ENCODE peak calls at places on chromosomes 4 and X, in five cellular contexts. D is nephron progenitor cell, M is T-helper 22 cell, A is brain microvascular endothelial cell, J is NCI-H524. Q is an unnamed sample.
A peak's percentile ranks its signal among the peaks of the same experiment; 100 is the strongest.

GRCh38 chrX:102627640-102628039 is 23.6 kb upstream of the GPRASP1 start:
- DNase-seq in D (no peak), J (no peak), A (no peak), M (no peak), Q (no peak)

GRCh38 chr4:74623041-74623440 is 171.3 kb downstream of the BTC start:
- DNase-seq in D (peak; percentile 2), M (no peak), J (peak; percentile 31), A (peak; percentile 64), Q (peak; percentile 8)

GRCh38 chrX:23981711-23982110 is 45.3 kb downstream of the KLHL15 start:
- DNase-seq in D (no peak), J (no peak), M (no peak), A (no peak), Q (no peak)

GRCh38 chrX:13427441-13428054 is 107.7 kb upstream of the ATXN3L start:
- DNase-seq in D (no peak), J (no peak), A (peak; percentile 24), M (no peak), Q (no peak)

GRCh38 chr4:2396781-2397368 is 21.6 kb downstream of the ZFYVE28 start:
- DNase-seq in D (no peak), A (no peak), J (no peak), M (no peak), Q (no peak)

GRCh38 chr4:41939016-41939623 is 3.9 kb downstream of the TMEM33 start:
- DNase-seq in M (no peak), D (no peak), J (no peak), A (no peak), Q (no peak)

GRCh38 chrX:109270580-109271484 is 211.1 kb downstream of the GUCY2F start:
- DNase-seq in M (no peak), D (no peak), J (no peak), A (peak; percentile 55), Q (no peak)

GRCh38 chr4:159191989-159192388 is 89.1 kb downstream of the RAPGEF2 start:
- DNase-seq in J (peak; percentile 21), D (no peak), M (no peak), A (peak; percentile 68), Q (peak; percentile 37)

GRCh38 chrX:108380222-108380621 is 58.0 kb downstream of the COL4A6 start:
- DNase-seq in J (no peak), A (no peak), M (no peak), D (no peak), Q (no peak)

GRCh38 chr4:127868196-127868595 is 12.5 kb upstream of the PLK4 start:
- DNase-seq in A (peak; percentile 31), D (no peak), M (no peak), J (no peak), Q (no peak)

GRCh38 chr4:7698586-7698985 is 241.1 kb downstream of the AFAP1 start:
- DNase-seq in D (peak; percentile 32), A (no peak), M (no peak), J (no peak), Q (no peak)

GRCh38 chr4:134610956-134611355 is 409.4 kb upstream of the PABPC4L start:
- DNase-seq in D (no peak), M (no peak), A (no peak), J (no peak), Q (no peak)

GRCh38 chrX:72130762-72131231 is 918 bp downstream of the RTL5 start:
- DNase-seq in M (no peak), D (no peak), A (no peak), J (no peak), Q (no peak)

GRCh38 chrX:45712067-45712466 is 511.4 kb upstream of the DIPK2B start:
- DNase-seq in A (peak; percentile 32), D (no peak), J (no peak), M (no peak), Q (no peak)

GRCh38 chrX:69307736-69308135 is 142.5 kb upstream of the PJA1 start:
- DNase-seq in J (peak; percentile 81), D (peak; percentile 42), A (no peak), M (no peak), Q (no peak)

GRCh38 chr4:20318011-20318898 is 66.5 kb downstream of the SLIT2 start:
- DNase-seq in J (no peak), M (no peak), D (no peak), A (no peak), Q (no peak)

GRCh38 chrX:44456685-44457084 is 86.0 kb downstream of the FUNDC1 start:
- DNase-seq in J (no peak), M (no peak), D (no peak), A (no peak), Q (no peak)

GRCh38 chr4:150065740-150066139 is 12.5 kb upstream of the DCLK2 start:
- DNase-seq in D (no peak), A (no peak), J (no peak), M (no peak), Q (no peak)

GRCh38 chrX:54891573-54891972 is 29.1 kb upstream of the TRO start:
- DNase-seq in A (peak; percentile 48), D (peak; percentile 3), M (peak; percentile 1), J (peak; percentile 64), Q (peak; percentile 54)

GRCh38 chrX:75337525-75337924 is 63.6 kb downstream of the UPRT start:
- DNase-seq in M (no peak), A (no peak), D (no peak), J (peak; percentile 29), Q (no peak)

GRCh38 chr4:3168029-3168428 is 80.9 kb upstream of the MSANTD1 start:
- DNase-seq in A (peak; percentile 45), M (no peak), J (no peak), D (no peak), Q (no peak)

GRCh38 chrX:50718791-50719190 is 95.2 kb downstream of the SHROOM4 start:
- DNase-seq in D (no peak), A (no peak), J (no peak), M (no peak), Q (no peak)

GRCh38 chr4:112593438-112594133 is 43.1 kb downstream of the ZGRF1 start:
- DNase-seq in A (no peak), M (no peak), D (no peak), J (no peak), Q (no peak)